ENCODE peak calls at places on chromosome 5, in nine cellular contexts. V is iPS-NIHi11; R is activated CD4-positive, alpha-beta memory T cell treated with anti-CD3 and anti-CD28 coated beads, Interleukin-2, amount 10 ng/mL, durations not matched to agents 7 days and 5 days; K is heart right ventricle; I is choroid plexus epithelial cell; T is breast epithelium; Z is HTR-8/SVneo; W is ovary; F is anterior cingulate cortex. P is an unnamed sample.

GRCh38 chr5:96933764-96934163 is 2.1 kb upstream of the LNPEP start:
- DNase-seq in V (no peak), R (no peak), K (no peak), I (no peak), T (no peak), Z (no peak), W (no peak), F (no peak), P (no peak)

GRCh38 chr5:7606840-7607453 is 211.0 kb downstream of the ADCY2 start:
- DNase-seq in V (peak; percentile 22), R (no peak), K (no peak), I (no peak), T (no peak), Z (no peak), W (no peak), F (no peak), P (no peak)

GRCh38 chr5:38036765-38037164 is 196.9 kb upstream of the GDNF start:
- DNase-seq in V (no peak), R (no peak), K (no peak), I (no peak), T (no peak), Z (no peak), W (no peak), F (no peak), P (no peak)

GRCh38 chr5:1016036-1016435 is 7.4 kb downstream of the NKD2 start:
- DNase-seq in V (no peak), R (no peak), K (peak; percentile 21), I (no peak), T (no peak), Z (no peak), W (no peak), F (no peak), P (no peak)

GRCh38 chr5:31854181-31854624 is 215.3 kb downstream of the PDZD2 start:
- DNase-seq in V (peak; percentile 67), R (no peak), K (peak; percentile 32), I (peak; percentile 65), T (no peak), Z (peak; percentile 68), W (peak; percentile 35), F (peak; percentile 4), P (no peak)

GRCh38 chr5:71719092-71719964 is at the start of gene CARTPT:
- DNase-seq in V (peak; percentile 86), R (no peak), K (no peak), I (peak; percentile 14), T (no peak), Z (no peak), W (no peak), F (no peak), P (no peak)

GRCh38 chr5:155532621-155533314 is 519.2 kb downstream of the KIF4B start:
- DNase-seq in V (no peak), R (no peak), K (no peak), I (no peak), T (no peak), Z (no peak), W (no peak), F (no peak), P (no peak)

GRCh38 chr5:4544049-4544675 is 596.0 kb upstream of the ADAMTS16 start:
- DNase-seq in V (peak; percentile 26), R (no peak), K (no peak), I (no peak), T (no peak), Z (no peak), W (no peak), F (no peak), P (no peak)

GRCh38 chr5:11496127-11496719 is 408.0 kb downstream of the CTNND2 start:
- DNase-seq in V (no peak), R (no peak), K (no peak), I (no peak), T (no peak), Z (no peak), W (no peak), F (no peak), P (no peak)

GRCh38 chr5:61329729-61330128 is 2.3 kb upstream of the ZSWIM6 start:
- DNase-seq in V (no peak), R (no peak), K (no peak), I (no peak), T (no peak), Z (no peak), W (no peak), F (no peak), P (no peak)

GRCh38 chr5:158060216-158060615 is 201.3 kb upstream of the CLINT1 start:
- DNase-seq in V (no peak), R (no peak), K (no peak), I (no peak), T (no peak), Z (no peak), W (no peak), F (no peak), P (no peak)

GRCh38 chr5:141657937-141658545 is 6.8 kb upstream of the FCHSD1 start:
- DNase-seq in V (no peak), R (peak; percentile 27), K (no peak), I (peak; percentile 92), T (no peak), Z (no peak), W (no peak), F (no peak), P (no peak)

GRCh38 chr5:148805323-148806290 is 20.8 kb upstream of the ADRB2 start:
- DNase-seq in V (peak; percentile 17), R (no peak), K (peak; percentile 51), I (peak; percentile 17), T (no peak), Z (peak; percentile 43), W (no peak), F (no peak), P (no peak)